ENCODE peak calls at places on chromosome 20, in eight cellular contexts. S, O, F, R, M, J, D and U are unnamed samples.

GRCh38 chr20:63458170-63459069 is 14.0 kb downstream of the KCNQ2 start:
- DNase-seq in S (no peak), O (no peak), D (no peak), F (no peak), M (no peak), J (no peak), R (no peak), U (peak; percentile 81)

GRCh38 chr20:881051-881820 is 34.9 kb downstream of the ANGPT4 start:
- DNase-seq in F (no peak), S (peak; percentile 73), R (peak; percentile 24), J (no peak), D (peak; percentile 27), O (no peak), M (no peak), U (no peak)

GRCh38 chr20:60136640-60137411 is 178.6 kb downstream of the CDH26 start:
- DNase-seq in D (no peak), R (no peak), M (no peak), S (no peak), J (no peak), F (no peak), O (no peak), U (peak; percentile 51)

GRCh38 chr20:7392551-7392950 is 547.7 kb downstream of the HAO1 start:
- DNase-seq in R (no peak), S (peak; percentile 27), D (no peak), J (no peak), F (no peak), M (no peak), O (no peak), U (no peak)

GRCh38 chr20:14801591-14802325 is 464.3 kb upstream of the FLRT3 start:
- DNase-seq in F (no peak), M (no peak), J (no peak), S (no peak), O (no peak), R (no peak), D (no peak), U (no peak)

GRCh38 chr20:56433880-56434255 is 21.8 kb downstream of the CASS4 start:
- DNase-seq in R (peak; percentile 48), O (no peak), D (no peak), S (peak; percentile 94), M (no peak), F (no peak), J (no peak), U (no peak)

GRCh38 chr20:46206025-46206424 is 87.9 kb downstream of the CD40 start:
- DNase-seq in R (peak; percentile 57), F (no peak), J (no peak), D (peak; percentile 87), O (no peak), S (peak; percentile 62), M (peak; percentile 72), U (no peak)

GRCh38 chr20:51480507-51481270 is 61.8 kb downstream of the NFATC2 start:
- DNase-seq in F (no peak), M (no peak), O (no peak), D (peak; percentile 35), J (no peak), R (no peak), S (no peak), U (peak; percentile 55)

GRCh38 chr20:46959081-46959692 is 64.5 kb downstream of the EYA2 start:
- DNase-seq in R (peak; percentile 67), O (no peak), D (no peak), M (no peak), S (peak; percentile 95), J (peak; percentile 83), F (no peak), U (peak; percentile 98)

GRCh38 chr20:35947489-35947888 is 6.8 kb downstream of the SCAND1 start:
- DNase-seq in O (no peak), S (peak; percentile 45), D (no peak), J (no peak), F (no peak), R (peak; percentile 20), M (no peak), U (no peak)

GRCh38 chr20:32132911-32133549 is 23.5 kb downstream of the TM9SF4 start:
- DNase-seq in O (no peak), F (no peak), J (no peak), M (no peak), D (no peak), S (no peak), R (no peak), U (peak; percentile 54)
- H3K9me3 ChIP-seq in O (no peaks in the 10 kb centered on the region), F (no peaks in the 10 kb centered on the region), J (no peaks in the 10 kb centered on the region), M (no peaks in the 10 kb centered on the region), D (no peaks in the 10 kb centered on the region), S (no peaks in the 10 kb centered on the region), R (no peaks in the 10 kb centered on the region), U (no peaks in the 10 kb centered on the region)

GRCh38 chr20:32972181-32973076 is 31.8 kb downstream of the SUN5 start:
- DNase-seq in O (no peak), S (no peak), D (peak; percentile 89), M (no peak), F (peak; percentile 61), R (no peak), J (peak; percentile 32), U (peak; percentile 74)
- H3K27ac ChIP-seq in O (no peak overlapping the region), S (no peak overlapping the region), D (peak overlapping the region; percentile 88), M (no peak overlapping the region), F (no peak overlapping the region), R (no peak overlapping the region), J (no peak overlapping the region), U (no peak overlapping the region)

GRCh38 chr20:57760698-57761412 is 51.0 kb upstream of the PMEPA1 start:
- DNase-seq in S (no peak), F (peak; percentile 41), J (no peak), M (no peak), R (no peak), D (no peak), O (no peak), U (peak; percentile 75)
- H3K9me3 ChIP-seq in S (no peaks in the 10 kb centered on the region), F (peaks cover 1% of the 10 kb centered on the region), J (no peaks in the 10 kb centered on the region), M (peaks cover 7% of the 10 kb centered on the region), R (peaks cover 45% of the 10 kb centered on the region), D (peaks cover 15% of the 10 kb centered on the region), O (no peaks in the 10 kb centered on the region), U (peaks cover 5% of the 10 kb centered on the region)

GRCh38 chr20:2692036-2692885 is at the start of gene EBF4:
- DNase-seq in O (peak; percentile 68), D (peak; percentile 70), R (peak; percentile 26), J (peak; percentile 46), M (peak; percentile 58), S (peak; percentile 13), F (peak; percentile 88), U (no peak)
- H3K27ac ChIP-seq in O (peak within 1 kb of the TSS; percentile 98), D (peak within 1 kb of the TSS; percentile 51), R (no peak within 1 kb of the TSS), J (no peak within 1 kb of the TSS), M (peak within 1 kb of the TSS; percentile 86), S (no peak within 1 kb of the TSS), F (peak within 1 kb of the TSS; percentile 7), U (no peak within 1 kb of the TSS)

GRCh38 chr20:61278296-61278695 is 26.2 kb downstream of the CDH4 start:
- DNase-seq in F (no peak), R (no peak), J (no peak), M (no peak), O (no peak), S (no peak), D (no peak), U (no peak)

GRCh38 chr20:61279621-61280150 is 27.6 kb downstream of the CDH4 start:
- DNase-seq in O (no peak), M (no peak), F (no peak), S (no peak), R (no peak), J (no peak), D (no peak), U (no peak)

GRCh38 chr20:61284752-61285151 is 32.7 kb downstream of the CDH4 start:
- DNase-seq in F (no peak), M (no peak), D (no peak), S (no peak), O (no peak), R (no peak), J (no peak), U (no peak)

GRCh38 chr20:61280217-61280980 is 28.3 kb downstream of the CDH4 start:
- DNase-seq in F (peak; percentile 69), R (no peak), S (no peak), O (no peak), M (no peak), D (no peak), J (no peak), U (no peak)

GRCh38 chr20:61281286-61281795 is 29.3 kb downstream of the CDH4 start:
- DNase-seq in S (no peak), M (no peak), J (no peak), R (no peak), D (no peak), O (no peak), F (peak; percentile 39), U (no peak)
- H3K9me3 ChIP-seq in S (no peaks in the 10 kb centered on the region), M (no peaks in the 10 kb centered on the region), J (no peaks in the 10 kb centered on the region), R (no peaks in the 10 kb centered on the region), D (no peaks in the 10 kb centered on the region), O (no peaks in the 10 kb centered on the region), F (no peaks in the 10 kb centered on the region), U (no peaks in the 10 kb centered on the region)